ENCODE peak calls at places on chromosomes 7 and 10, in six cellular contexts. O, P, N, H, T and S are unnamed samples.

GRCh38 chr10:63054889-63055606 is 78.1 kb upstream of the NRBF2 start:
- DNase-seq in O (no peak), N (no peak), P (no peak), T (no peak), H (peak), S (no peak)

GRCh38 chr7:80724249-80724871 is 85.9 kb downstream of the CD36 start:
- DNase-seq in N (no peak), P (no peak), T (no peak), O (no peak), H (peak), S (no peak)

GRCh38 chr7:3861941-3862340 is 560.9 kb downstream of the SDK1 start:
- DNase-seq in H (peak), P (no peak), N (no peak), T (peak), O (no peak), S (no peak)

GRCh38 chr7:133053321-133053891 is 28.5 kb downstream of the CHCHD3 start:
- DNase-seq in P (no peak), H (peak), N (no peak), T (peak), O (no peak), S (no peak)

GRCh38 chr7:47948096-47948790 is at the start of gene PKD1L1:
- DNase-seq in O (no peak), H (no peak), N (no peak), T (no peak), P (no peak), S (no peak)

GRCh38 chr7:2010101-2010500 is 222.6 kb downstream of the MAD1L1 start:
- DNase-seq in P (no peak), H (no peak), O (no peak), N (no peak), T (no peak), S (no peak)

GRCh38 chr7:5210751-5211338 is 20.8 kb downstream of the WIPI2 start:
- DNase-seq in O (no peak), T (no peak), P (no peak), H (peak), N (no peak), S (no peak)

GRCh38 chr10:85598646-85599045 is 767.9 kb downstream of the GRID1 start:
- DNase-seq in T (no peak), N (no peak), P (no peak), H (no peak), O (no peak), S (no peak)

GRCh38 chr7:114986805-114987204 is 64.9 kb downstream of the MDFIC start:
- DNase-seq in O (no peak), T (no peak), N (no peak), H (no peak), P (no peak), S (no peak)

GRCh38 chr10:118259288-118259906 is 82.7 kb downstream of the FAM204A start:
- DNase-seq in H (peak), P (peak), N (no peak), O (peak), T (no peak), S (no peak)